ENCODE peak calls at places on chromosomes 1 and 21, in five cellular contexts. Z is stimulated activated CD8-positive, alpha-beta memory T cell treated with anti-CD3 and anti-CD28 coated beads, Interleukin-15, amount 100 ng/mL, for 1 hour; K is neural progenitor cell; E is endothelial cell; P is astrocyte of the spinal cord. U is an unnamed sample.

GRCh38 chr1:154626456-154627246 is 18.7 kb upstream of the ADAR start:
- DNase-seq in Z (no peak), K (peak), E (no peak), P (no peak), U (no peak)

GRCh38 chr1:81699234-81699633 is 101.5 kb upstream of the ADGRL2 start:
- DNase-seq in Z (no peak), K (peak), E (no peak), P (peak), U (peak)

GRCh38 chr21:44513389-44514217 is 26.4 kb downstream of the KRTAP10-1 start:
- DNase-seq in Z (no peak), K (no peak), E (no peak), P (no peak), U (peak)

GRCh38 chr1:224317383-224318045 is 12.5 kb downstream of the NVL start:
- DNase-seq in Z (no peak), K (no peak), E (no peak), P (no peak), U (peak)

GRCh38 chr1:84363019-84363418 is 35.3 kb upstream of the DNASE2B start:
- DNase-seq in Z (no peak), K (no peak), E (no peak), P (no peak), U (no peak)

GRCh38 chr1:224251741-224252146 is 68.7 kb downstream of the DEGS1 start:
- DNase-seq in Z (no peak), K (no peak), E (peak), P (no peak), U (no peak)

GRCh38 chr1:36576677-36577076 is 94.0 kb upstream of the CSF3R start:
- DNase-seq in Z (no peak), K (no peak), E (no peak), P (no peak), U (no peak)

GRCh38 chr1:147664206-147664605 is 6.1 kb downstream of the ACP6 start:
- DNase-seq in Z (no peak), K (no peak), E (no peak), P (peak), U (no peak)

GRCh38 chr1:167212025-167212424 is 8.7 kb upstream of the POU2F1 start:
- DNase-seq in Z (no peak), K (no peak), E (no peak), P (no peak), U (no peak)

GRCh38 chr1:228228601-228229074 is 20.8 kb downstream of the OBSCN start:
- DNase-seq in Z (no peak), K (no peak), E (no peak), P (peak), U (no peak)

GRCh38 chr1:66300986-66301451 is 232.9 kb upstream of the SGIP1 start:
- DNase-seq in Z (no peak), K (no peak), E (no peak), P (peak), U (no peak)

U was measured in DMS153.